ENCODE peak calls at places on chromosomes 5 and 9, in six cellular contexts. O, X, K, J, N and C are unnamed samples.

GRCh38 chr9:37424204-37424685 is 1.7 kb downstream of the GRHPR start:
- DNase-seq in O (no peak), X (no peak), K (no peak), J (no peak), N (no peak), C (no peak)

GRCh38 chr9:8408575-8409190 is 609.1 kb upstream of the DMAC1 start:
- DNase-seq in O (no peak), X (no peak), K (no peak), J (no peak), N (no peak), C (no peak)

GRCh38 chr5:79349047-79349446 is 113.1 kb downstream of the JMY start:
- DNase-seq in O (no peak), X (no peak), K (no peak), J (no peak), N (no peak), C (no peak)

GRCh38 chr9:96638606-96639364 is 16.3 kb downstream of the PRXL2C start:
- DNase-seq in O (no peak), X (no peak), K (no peak), J (no peak), N (no peak), C (no peak)

GRCh38 chr9:105198023-105198422 is 46.4 kb upstream of the SLC44A1 start:
- DNase-seq in O (no peak), X (no peak), K (no peak), J (no peak), N (no peak), C (no peak)

GRCh38 chr5:14171621-14172020 is 28.5 kb downstream of the TRIO start:
- DNase-seq in O (no peak), X (no peak), K (no peak), J (no peak), N (no peak), C (no peak)

GRCh38 chr5:181203842-181204560 is 995 bp downstream of the TRIM7 start:
- DNase-seq in O (no peak), X (no peak), K (no peak), J (no peak), N (no peak), C (no peak)

GRCh38 chr9:36789886-36790285 is 217.2 kb downstream of the MELK start:
- DNase-seq in O (no peak), X (no peak), K (no peak), J (no peak), N (no peak), C (no peak)

GRCh38 chr5:4640793-4641192 is 499.3 kb upstream of the ADAMTS16 start:
- DNase-seq in O (no peak), X (no peak), K (no peak), J (no peak), N (no peak), C (no peak)

GRCh38 chr9:86098793-86099694 is at the start of gene GOLM1:
- DNase-seq in O (peak; percentile 74), X (no peak), K (peak; percentile 16), J (peak; percentile 82), N (no peak), C (peak; percentile 93)

GRCh38 chr5:135379052-135379654 is 19.9 kb downstream of the MACROH2A1 start:
- DNase-seq in O (no peak), X (no peak), K (no peak), J (no peak), N (no peak), C (no peak)

GRCh38 chr9:120110520-120110919 is 469.4 kb downstream of the CDK5RAP2 start:
- DNase-seq in O (no peak), X (no peak), K (no peak), J (no peak), N (no peak), C (no peak)

GRCh38 chr5:78896128-78896527 is 89.0 kb downstream of the ARSB start:
- DNase-seq in O (no peak), X (no peak), K (no peak), J (no peak), N (no peak), C (no peak)

GRCh38 chr9:121319394-121319780 is 50.7 kb downstream of the STOM start:
- DNase-seq in O (no peak), X (no peak), K (no peak), J (no peak), N (no peak), C (no peak)

GRCh38 chr5:172765766-172766286 is 5.2 kb downstream of the DUSP1 start:
- DNase-seq in O (no peak), X (no peak), K (no peak), J (no peak), N (no peak), C (no peak)

GRCh38 chr9:81999806-82000205 is 11.2 kb downstream of the SPATA31D1 start:
- DNase-seq in O (no peak), X (no peak), K (no peak), J (no peak), N (no peak), C (no peak)

GRCh38 chr5:178228609-178229008 is 4.0 kb downstream of the PHYKPL start:
- DNase-seq in O (no peak), X (no peak), K (no peak), J (no peak), N (no peak), C (no peak)

GRCh38 chr9:110192531-110193326 is 15.2 kb downstream of the C9orf152 start:
- DNase-seq in O (no peak), X (no peak), K (no peak), J (no peak), N (no peak), C (no peak)

GRCh38 chr5:176337913-176338312 is 23.7 kb downstream of the KIAA1191 start:
- DNase-seq in O (no peak), X (no peak), K (no peak), J (no peak), N (no peak), C (no peak)

GRCh38 chr9:17004500-17004899 is 130.3 kb upstream of the CNTLN start:
- DNase-seq in O (no peak), X (no peak), K (no peak), J (no peak), N (no peak), C (no peak)

GRCh38 chr5:10116594-10116993 is 133.1 kb downstream of the ATPSCKMT start:
- DNase-seq in O (no peak), X (no peak), K (no peak), J (no peak), N (no peak), C (no peak)

GRCh38 chr5:67206381-67207328 is 10.1 kb upstream of the CD180 start:
- DNase-seq in O (no peak), X (peak; percentile 60), K (peak; percentile 40), J (peak; percentile 45), N (peak; percentile 73), C (no peak)